ENCODE peak calls at places on chromosomes 11 and 22, in four cellular contexts. T is fibroblast of lung; K is T-cell; P is activated T-cell treated with anti-CD3 and anti-CD28 coated beads, Interleukin-2, amount 50 U/mL, for 1 hour. C is an unnamed sample.

GRCh38 chr22:42101186-42101585 is 10.6 kb upstream of the NDUFA6 start:
- DNase-seq in T (no peak), K (no peak), P (no peak), C (no peak)

GRCh38 chr11:114466742-114467141 is 27.5 kb downstream of the REXO2 start:
- DNase-seq in T (no peak), K (no peak), P (no peak), C (no peak)

GRCh38 chr11:12577746-12578644 is 96.2 kb upstream of the TEAD1 start:
- DNase-seq in T (no peak), K (no peak), P (no peak), C (no peak)

GRCh38 chr11:70672991-70673670 is 274.8 kb downstream of the CTTN start:
- DNase-seq in T (no peak), K (no peak), P (no peak), C (no peak)

GRCh38 chr11:72574046-72574445 is 100.2 kb downstream of the PDE2A start:
- DNase-seq in T (no peak), K (no peak), P (no peak), C (no peak)

GRCh38 chr22:42340695-42341383 is 70.4 kb upstream of the TCF20 start:
- DNase-seq in T (no peak), K (no peak), P (no peak), C (no peak)

GRCh38 chr22:44580176-44580575 is 82.1 kb upstream of the RTL6 start:
- DNase-seq in T (no peak), K (no peak), P (no peak), C (no peak)

GRCh38 chr11:114317738-114318137 is 21.5 kb downstream of the NNMT start:
- DNase-seq in T (peak; percentile 61), K (no peak), P (no peak), C (no peak)

GRCh38 chr22:37233751-37234631 is 10.1 kb downstream of the RAC2 start:
- DNase-seq in T (no peak), K (no peak), P (no peak), C (no peak)

GRCh38 chr11:64094463-64095223 is 58.9 kb downstream of the FLRT1 start:
- DNase-seq in T (peak; percentile 84), K (no peak), P (no peak), C (peak; percentile 91)

GRCh38 chr11:34313099-34313517 is 44.7 kb downstream of the ABTB2 start:
- DNase-seq in T (no peak), K (no peak), P (no peak), C (no peak)

GRCh38 chr11:43583548-43583947 is 97.0 kb upstream of the HSD17B12 start:
- DNase-seq in T (no peak), K (no peak), P (no peak), C (no peak)

GRCh38 chr22:35116269-35116668 is 50.3 kb downstream of the ISX start:
- DNase-seq in T (no peak), K (no peak), P (no peak), C (no peak)

GRCh38 chr22:47201996-47202818 is 439.8 kb downstream of the TBC1D22A start:
- DNase-seq in T (no peak), K (no peak), P (peak; percentile 12), C (no peak)

GRCh38 chr22:22168190-22168940 is 76.2 kb upstream of the VPREB1 start:
- DNase-seq in T (peak; percentile 91), K (no peak), P (no peak), C (no peak)

GRCh38 chr11:69010964-69011623 is 2.0 kb downstream of the MRGPRF start:
- DNase-seq in T (peak; percentile 85), K (no peak), P (no peak), C (peak; percentile 96)

GRCh38 chr11:86938900-86939880 is 16.0 kb downstream of the FZD4 start:
- DNase-seq in T (peak; percentile 76), K (no peak), P (no peak), C (no peak)

C was measured in hepatic stellate cell.